ENCODE peak calls at places on chromosomes 3 and 15, in five cellular contexts. One of them, this sample, is unnamed.

GRCh38 chr15:58934521-58934920 is 1.0 kb upstream of the SLTM start:
- DNase-seq in lung microvascular endothelial cell: no peak
- DNase-seq in HTR-8/SVneo: no peak
- DNase-seq in NCI-H187 treated with DMSO at 0.1 percent for 48 hours: no peak
- DNase-seq in amygdala: no peak
- DNase-seq in this sample: no peak

GRCh38 chr15:91627473-91628309 is 225.8 kb upstream of the SLCO3A1 start:
- DNase-seq in lung microvascular endothelial cell: no peak
- DNase-seq in HTR-8/SVneo: no peak
- DNase-seq in NCI-H187 treated with DMSO at 0.1 percent for 48 hours: no peak
- DNase-seq in amygdala: no peak
- DNase-seq in this sample: no peak

GRCh38 chr15:101014921-101015841 is 96.0 kb downstream of the LRRK1 start:
- DNase-seq in lung microvascular endothelial cell: peak; percentile 71
- DNase-seq in HTR-8/SVneo: peak; percentile 80
- DNase-seq in NCI-H187 treated with DMSO at 0.1 percent for 48 hours: peak; percentile 19
- DNase-seq in amygdala: peak; percentile 49
- DNase-seq in this sample: peak; percentile 86

GRCh38 chr3:21017115-21017852 is 733.7 kb downstream of the ZNF385D start:
- DNase-seq in lung microvascular endothelial cell: no peak
- DNase-seq in HTR-8/SVneo: no peak
- DNase-seq in NCI-H187 treated with DMSO at 0.1 percent for 48 hours: no peak
- DNase-seq in amygdala: no peak
- DNase-seq in this sample: no peak

GRCh38 chr3:184368804-184369183 is 7.3 kb downstream of the POLR2H start:
- DNase-seq in lung microvascular endothelial cell: peak; percentile 80
- DNase-seq in HTR-8/SVneo: no peak
- DNase-seq in NCI-H187 treated with DMSO at 0.1 percent for 48 hours: no peak
- DNase-seq in amygdala: peak; percentile 25
- DNase-seq in this sample: no peak

GRCh38 chr3:46882377-46883015 is 5.0 kb downstream of the PTH1R start:
- DNase-seq in lung microvascular endothelial cell: no peak
- DNase-seq in HTR-8/SVneo: no peak
- DNase-seq in NCI-H187 treated with DMSO at 0.1 percent for 48 hours: no peak
- DNase-seq in amygdala: no peak
- DNase-seq in this sample: peak; percentile 47

GRCh38 chr3:58029842-58030584 is 21.8 kb downstream of the FLNB start:
- DNase-seq in lung microvascular endothelial cell: no peak
- DNase-seq in HTR-8/SVneo: no peak
- DNase-seq in NCI-H187 treated with DMSO at 0.1 percent for 48 hours: no peak
- DNase-seq in amygdala: no peak
- DNase-seq in this sample: no peak

GRCh38 chr3:192906940-192907339 is 10.7 kb downstream of the MB21D2 start:
- DNase-seq in lung microvascular endothelial cell: no peak
- DNase-seq in HTR-8/SVneo: no peak
- DNase-seq in NCI-H187 treated with DMSO at 0.1 percent for 48 hours: peak; percentile 48
- DNase-seq in amygdala: no peak
- DNase-seq in this sample: no peak

GRCh38 chr3:74515451-74515850 is 99.0 kb downstream of the CNTN3 start:
- DNase-seq in lung microvascular endothelial cell: no peak
- DNase-seq in HTR-8/SVneo: no peak
- DNase-seq in NCI-H187 treated with DMSO at 0.1 percent for 48 hours: no peak
- DNase-seq in amygdala: no peak
- DNase-seq in this sample: no peak

GRCh38 chr15:92655178-92655995 is at the start of gene FAM174B:
- DNase-seq in lung microvascular endothelial cell: no peak
- DNase-seq in HTR-8/SVneo: no peak
- DNase-seq in NCI-H187 treated with DMSO at 0.1 percent for 48 hours: no peak
- DNase-seq in amygdala: no peak
- DNase-seq in this sample: peak; percentile 67

GRCh38 chr3:51559266-51559907 is 20.9 kb downstream of the RAD54L2 start:
- DNase-seq in lung microvascular endothelial cell: peak; percentile 19
- DNase-seq in HTR-8/SVneo: no peak
- DNase-seq in NCI-H187 treated with DMSO at 0.1 percent for 48 hours: no peak
- DNase-seq in amygdala: no peak
- DNase-seq in this sample: no peak

This sample was measured in HEK293T.